ENCODE peak calls at places on chromosomes 16 and 17, in ten cellular contexts. One of them, this sample, is unnamed.

GRCh38 chr16:80914379-80915078 is 92.2 kb downstream of the CMC2 start:
- DNase-seq in MCF 10A: no peak
- DNase-seq in Right ventricle myocardium superior: no peak
- DNase-seq in neural crest cell: no peak
- DNase-seq in heart left ventricle: no peak
- DNase-seq in amniotic stem cell: no peak
- DNase-seq in left ventricle myocardium superior: no peak
- DNase-seq in nucleus accumbens: no peak
- DNase-seq in neuronal stem cell: no peak
- DNase-seq in naive thymus-derived CD8-positive, alpha-beta T cell: no peak
- DNase-seq in this sample: no peak

GRCh38 chr16:50733468-50733867 is 8.4 kb upstream of the CYLD start:
- DNase-seq in left ventricle myocardium superior: no peak
- DNase-seq in amniotic stem cell: no peak
- DNase-seq in Right ventricle myocardium superior: no peak
- DNase-seq in neural crest cell: no peak
- DNase-seq in MCF 10A: no peak
- DNase-seq in nucleus accumbens: no peak
- DNase-seq in heart left ventricle: no peak
- DNase-seq in neuronal stem cell: no peak
- DNase-seq in naive thymus-derived CD8-positive, alpha-beta T cell: no peak
- DNase-seq in this sample: no peak

GRCh38 chr16:84692451-84692850 is 7.3 kb upstream of the USP10 start:
- DNase-seq in left ventricle myocardium superior: no peak
- DNase-seq in nucleus accumbens: no peak
- DNase-seq in MCF 10A: no peak
- DNase-seq in neuronal stem cell: no peak
- DNase-seq in neural crest cell: no peak
- DNase-seq in amniotic stem cell: no peak
- DNase-seq in heart left ventricle: no peak
- DNase-seq in Right ventricle myocardium superior: no peak
- DNase-seq in naive thymus-derived CD8-positive, alpha-beta T cell: no peak
- DNase-seq in this sample: no peak

GRCh38 chr16:54657058-54657708 is 273.5 kb upstream of the IRX5 start:
- DNase-seq in Right ventricle myocardium superior: no peak
- DNase-seq in heart left ventricle: no peak
- DNase-seq in naive thymus-derived CD8-positive, alpha-beta T cell: no peak
- DNase-seq in MCF 10A: peak; percentile 98
- DNase-seq in amniotic stem cell: no peak
- DNase-seq in left ventricle myocardium superior: no peak
- DNase-seq in nucleus accumbens: no peak
- DNase-seq in neuronal stem cell: no peak
- DNase-seq in neural crest cell: no peak
- DNase-seq in this sample: no peak

GRCh38 chr17:70295732-70296131 is 126.4 kb downstream of the KCNJ2 start:
- DNase-seq in neuronal stem cell: no peak
- DNase-seq in heart left ventricle: peak; percentile 43
- DNase-seq in Right ventricle myocardium superior: no peak
- DNase-seq in nucleus accumbens: no peak
- DNase-seq in MCF 10A: no peak
- DNase-seq in neural crest cell: no peak
- DNase-seq in amniotic stem cell: no peak
- DNase-seq in naive thymus-derived CD8-positive, alpha-beta T cell: no peak
- DNase-seq in left ventricle myocardium superior: no peak
- DNase-seq in this sample: no peak

GRCh38 chr17:4584125-4584834 is at the start of gene SMTNL2:
- DNase-seq in heart left ventricle: peak; percentile 64
- DNase-seq in left ventricle myocardium superior: peak; percentile 86
- DNase-seq in neuronal stem cell: no peak
- DNase-seq in nucleus accumbens: no peak
- DNase-seq in MCF 10A: no peak
- DNase-seq in neural crest cell: peak; percentile 38
- DNase-seq in Right ventricle myocardium superior: peak; percentile 82
- DNase-seq in naive thymus-derived CD8-positive, alpha-beta T cell: no peak
- DNase-seq in amniotic stem cell: no peak
- DNase-seq in this sample: peak; percentile 68

GRCh38 chr16:14427371-14427948 is 202.6 kb downstream of the PARN start:
- DNase-seq in nucleus accumbens: peak; percentile 14
- DNase-seq in neural crest cell: no peak
- DNase-seq in heart left ventricle: no peak
- DNase-seq in MCF 10A: no peak
- DNase-seq in left ventricle myocardium superior: no peak
- DNase-seq in Right ventricle myocardium superior: no peak
- DNase-seq in amniotic stem cell: no peak
- DNase-seq in naive thymus-derived CD8-positive, alpha-beta T cell: no peak
- DNase-seq in neuronal stem cell: no peak
- DNase-seq in this sample: no peak

GRCh38 chr17:43679911-43680310 is 18.2 kb upstream of the MEOX1 start:
- DNase-seq in amniotic stem cell: no peak
- DNase-seq in neural crest cell: no peak
- DNase-seq in heart left ventricle: no peak
- DNase-seq in nucleus accumbens: no peak
- DNase-seq in Right ventricle myocardium superior: no peak
- DNase-seq in neuronal stem cell: no peak
- DNase-seq in MCF 10A: no peak
- DNase-seq in naive thymus-derived CD8-positive, alpha-beta T cell: no peak
- DNase-seq in left ventricle myocardium superior: no peak
- DNase-seq in this sample: no peak

GRCh38 chr16:70250748-70251650 is 741 bp downstream of the EXOSC6 start:
- DNase-seq in MCF 10A: peak; percentile 40
- DNase-seq in neural crest cell: peak; percentile 25
- DNase-seq in neuronal stem cell: peak; percentile 45
- DNase-seq in nucleus accumbens: no peak
- DNase-seq in Right ventricle myocardium superior: peak; percentile 60
- DNase-seq in naive thymus-derived CD8-positive, alpha-beta T cell: no peak
- DNase-seq in heart left ventricle: no peak
- DNase-seq in left ventricle myocardium superior: peak; percentile 58
- DNase-seq in amniotic stem cell: no peak
- DNase-seq in this sample: peak; percentile 59

GRCh38 chr16:86051376-86052114 is 152.6 kb downstream of the IRF8 start:
- DNase-seq in left ventricle myocardium superior: no peak
- DNase-seq in MCF 10A: no peak
- DNase-seq in amniotic stem cell: no peak
- DNase-seq in heart left ventricle: peak; percentile 30
- DNase-seq in neuronal stem cell: no peak
- DNase-seq in naive thymus-derived CD8-positive, alpha-beta T cell: no peak
- DNase-seq in Right ventricle myocardium superior: no peak
- DNase-seq in neural crest cell: no peak
- DNase-seq in nucleus accumbens: no peak
- DNase-seq in this sample: no peak

GRCh38 chr17:40960144-40960543 is 6.6 kb downstream of the KRT39 start:
- DNase-seq in neural crest cell: no peak
- DNase-seq in neuronal stem cell: no peak
- DNase-seq in Right ventricle myocardium superior: no peak
- DNase-seq in nucleus accumbens: no peak
- DNase-seq in heart left ventricle: no peak
- DNase-seq in left ventricle myocardium superior: no peak
- DNase-seq in amniotic stem cell: no peak
- DNase-seq in naive thymus-derived CD8-positive, alpha-beta T cell: no peak
- DNase-seq in MCF 10A: no peak
- DNase-seq in this sample: no peak

GRCh38 chr17:7445011-7445927 is at the start of gene CHRNB1:
- DNase-seq in left ventricle myocardium superior: peak; percentile 91
- DNase-seq in nucleus accumbens: peak; percentile 39
- DNase-seq in amniotic stem cell: no peak
- DNase-seq in naive thymus-derived CD8-positive, alpha-beta T cell: no peak
- DNase-seq in Right ventricle myocardium superior: peak; percentile 89
- DNase-seq in neuronal stem cell: peak; percentile 85
- DNase-seq in MCF 10A: no peak
- DNase-seq in neural crest cell: peak; percentile 73
- DNase-seq in heart left ventricle: peak; percentile 83
- DNase-seq in this sample: no peak

GRCh38 chr17:65545708-65546523 is 15.5 kb downstream of the AXIN2 start:
- DNase-seq in MCF 10A: no peak
- DNase-seq in left ventricle myocardium superior: peak; percentile 58
- DNase-seq in heart left ventricle: peak; percentile 42
- DNase-seq in amniotic stem cell: no peak
- DNase-seq in Right ventricle myocardium superior: no peak
- DNase-seq in neuronal stem cell: peak; percentile 88
- DNase-seq in neural crest cell: peak; percentile 44
- DNase-seq in naive thymus-derived CD8-positive, alpha-beta T cell: no peak
- DNase-seq in nucleus accumbens: no peak
- DNase-seq in this sample: no peak

GRCh38 chr17:77948690-77949114 is 9.8 kb upstream of the TNRC6C start:
- DNase-seq in neural crest cell: peak; percentile 29
- DNase-seq in heart left ventricle: peak; percentile 16
- DNase-seq in nucleus accumbens: no peak
- DNase-seq in neuronal stem cell: no peak
- DNase-seq in MCF 10A: peak; percentile 50
- DNase-seq in naive thymus-derived CD8-positive, alpha-beta T cell: no peak
- DNase-seq in Right ventricle myocardium superior: no peak
- DNase-seq in left ventricle myocardium superior: no peak
- DNase-seq in amniotic stem cell: peak; percentile 38
- DNase-seq in this sample: peak; percentile 41

GRCh38 chr16:87068316-87068715 is 248.9 kb downstream of the C16orf95 start:
- DNase-seq in left ventricle myocardium superior: no peak
- DNase-seq in neuronal stem cell: no peak
- DNase-seq in neural crest cell: no peak
- DNase-seq in MCF 10A: no peak
- DNase-seq in nucleus accumbens: no peak
- DNase-seq in Right ventricle myocardium superior: no peak
- DNase-seq in naive thymus-derived CD8-positive, alpha-beta T cell: no peak
- DNase-seq in amniotic stem cell: no peak
- DNase-seq in heart left ventricle: no peak
- DNase-seq in this sample: no peak

GRCh38 chr17:59706900-59707181 is 389 bp downstream of the PTRH2 start:
- DNase-seq in neuronal stem cell: no peak
- DNase-seq in naive thymus-derived CD8-positive, alpha-beta T cell: no peak
- DNase-seq in neural crest cell: no peak
- DNase-seq in left ventricle myocardium superior: no peak
- DNase-seq in nucleus accumbens: no peak
- DNase-seq in Right ventricle myocardium superior: no peak
- DNase-seq in MCF 10A: no peak
- DNase-seq in amniotic stem cell: no peak
- DNase-seq in heart left ventricle: no peak
- DNase-seq in this sample: no peak

GRCh38 chr17:78369791-78370381 is 8.6 kb upstream of the PGS1 start:
- DNase-seq in naive thymus-derived CD8-positive, alpha-beta T cell: no peak
- DNase-seq in neuronal stem cell: no peak
- DNase-seq in heart left ventricle: no peak
- DNase-seq in neural crest cell: no peak
- DNase-seq in left ventricle myocardium superior: no peak
- DNase-seq in amniotic stem cell: no peak
- DNase-seq in nucleus accumbens: no peak
- DNase-seq in MCF 10A: no peak
- DNase-seq in Right ventricle myocardium superior: no peak
- DNase-seq in this sample: no peak

GRCh38 chr17:74843352-74843627 is 16.4 kb downstream of the GRIN2C start:
- DNase-seq in left ventricle myocardium superior: no peak
- DNase-seq in neuronal stem cell: no peak
- DNase-seq in heart left ventricle: no peak
- DNase-seq in nucleus accumbens: no peak
- DNase-seq in MCF 10A: no peak
- DNase-seq in Right ventricle myocardium superior: no peak
- DNase-seq in neural crest cell: no peak
- DNase-seq in amniotic stem cell: no peak
- DNase-seq in naive thymus-derived CD8-positive, alpha-beta T cell: no peak
- DNase-seq in this sample: no peak